ENCODE peak calls at places on chromosomes 3 and 15, in five cellular contexts. One of them, this sample, is unnamed.

GRCh38 chr3:158683216-158683975 is 10.9 kb upstream of the LXN start:
- DNase-seq in astrocyte of the cerebellum: no peak
- DNase-seq in Caki2: no peak
- DNase-seq in A549: no peak
- DNase-seq in NCI-H446 treated with DMSO at 0.1 percent for 48 hours: no peak
- DNase-seq in this sample: peak; percentile 59

GRCh38 chr3:94671078-94671477 is 608.2 kb downstream of the NSUN3 start:
- DNase-seq in astrocyte of the cerebellum: no peak
- DNase-seq in Caki2: no peak
- DNase-seq in A549: no peak
- DNase-seq in NCI-H446 treated with DMSO at 0.1 percent for 48 hours: no peak
- DNase-seq in this sample: peak; percentile 1

GRCh38 chr3:154059798-154060197 is 61.4 kb upstream of the ARHGEF26 start:
- DNase-seq in astrocyte of the cerebellum: no peak
- DNase-seq in Caki2: no peak
- DNase-seq in A549: no peak
- DNase-seq in NCI-H446 treated with DMSO at 0.1 percent for 48 hours: no peak
- DNase-seq in this sample: no peak

GRCh38 chr15:49769225-49769624 is 148.4 kb downstream of the DTWD1 start:
- DNase-seq in astrocyte of the cerebellum: no peak
- DNase-seq in Caki2: no peak
- DNase-seq in A549: no peak
- DNase-seq in NCI-H446 treated with DMSO at 0.1 percent for 48 hours: no peak
- DNase-seq in this sample: no peak

GRCh38 chr3:195913382-195913781 is 5.0 kb upstream of the TNK2 start:
- DNase-seq in astrocyte of the cerebellum: no peak
- DNase-seq in Caki2: no peak
- DNase-seq in A549: no peak
- DNase-seq in NCI-H446 treated with DMSO at 0.1 percent for 48 hours: no peak
- DNase-seq in this sample: no peak

GRCh38 chr3:133488785-133489367 is 84.6 kb upstream of the CDV3 start:
- DNase-seq in astrocyte of the cerebellum: peak; percentile 19
- DNase-seq in Caki2: peak; percentile 82
- DNase-seq in A549: no peak
- DNase-seq in NCI-H446 treated with DMSO at 0.1 percent for 48 hours: no peak
- DNase-seq in this sample: peak; percentile 52

GRCh38 chr3:160091441-160091840 is 102.8 kb downstream of the IL12A start:
- DNase-seq in astrocyte of the cerebellum: no peak
- DNase-seq in Caki2: no peak
- DNase-seq in A549: no peak
- DNase-seq in NCI-H446 treated with DMSO at 0.1 percent for 48 hours: no peak
- DNase-seq in this sample: no peak

GRCh38 chr3:159882784-159883779 is 105.6 kb upstream of the IL12A start:
- DNase-seq in astrocyte of the cerebellum: no peak
- DNase-seq in Caki2: no peak
- DNase-seq in A549: no peak
- DNase-seq in NCI-H446 treated with DMSO at 0.1 percent for 48 hours: no peak
- DNase-seq in this sample: peak; percentile 81

GRCh38 chr3:171876651-171877272 is 33.6 kb downstream of the TMEM212 start:
- DNase-seq in astrocyte of the cerebellum: peak; percentile 98
- DNase-seq in Caki2: peak; percentile 78
- DNase-seq in A549: peak; percentile 20
- DNase-seq in NCI-H446 treated with DMSO at 0.1 percent for 48 hours: no peak
- DNase-seq in this sample: peak; percentile 99

GRCh38 chr3:170740726-170741591 is 129.0 kb downstream of the RPL22L1 start:
- DNase-seq in astrocyte of the cerebellum: peak; percentile 91
- DNase-seq in Caki2: peak; percentile 81
- DNase-seq in A549: peak; percentile 50
- DNase-seq in NCI-H446 treated with DMSO at 0.1 percent for 48 hours: peak; percentile 41
- DNase-seq in this sample: peak; percentile 82

GRCh38 chr15:55526559-55527036 is 18.6 kb upstream of the DNAAF4 start:
- DNase-seq in astrocyte of the cerebellum: peak; percentile 15
- DNase-seq in Caki2: peak; percentile 14
- DNase-seq in A549: peak; percentile 69
- DNase-seq in NCI-H446 treated with DMSO at 0.1 percent for 48 hours: no peak
- DNase-seq in this sample: peak; percentile 74

GRCh38 chr15:73141216-73141900 is 89.1 kb downstream of the NEO1 start:
- DNase-seq in astrocyte of the cerebellum: no peak
- DNase-seq in Caki2: no peak
- DNase-seq in A549: no peak
- DNase-seq in NCI-H446 treated with DMSO at 0.1 percent for 48 hours: no peak
- DNase-seq in this sample: no peak

GRCh38 chr15:100959066-100960050 is 40.2 kb downstream of the LRRK1 start:
- DNase-seq in astrocyte of the cerebellum: no peak
- DNase-seq in Caki2: peak; percentile 79
- DNase-seq in A549: peak; percentile 86
- DNase-seq in NCI-H446 treated with DMSO at 0.1 percent for 48 hours: no peak
- DNase-seq in this sample: no peak

GRCh38 chr3:197490098-197490497 is 65.7 kb downstream of the BDH1 start:
- DNase-seq in astrocyte of the cerebellum: no peak
- DNase-seq in Caki2: peak; percentile 64
- DNase-seq in A549: peak; percentile 84
- DNase-seq in NCI-H446 treated with DMSO at 0.1 percent for 48 hours: no peak
- DNase-seq in this sample: peak; percentile 89

GRCh38 chr3:102346897-102347296 is 87.9 kb upstream of the ZPLD1 start:
- DNase-seq in astrocyte of the cerebellum: no peak
- DNase-seq in Caki2: no peak
- DNase-seq in A549: no peak
- DNase-seq in NCI-H446 treated with DMSO at 0.1 percent for 48 hours: no peak
- DNase-seq in this sample: no peak

GRCh38 chr3:100754563-100755334 is 45.5 kb downstream of the TFG start:
- DNase-seq in astrocyte of the cerebellum: no peak
- DNase-seq in Caki2: no peak
- DNase-seq in A549: no peak
- DNase-seq in NCI-H446 treated with DMSO at 0.1 percent for 48 hours: no peak
- DNase-seq in this sample: peak; percentile 6

GRCh38 chr3:11509175-11510000 is 134.3 kb downstream of the VGLL4 start:
- DNase-seq in astrocyte of the cerebellum: peak; percentile 84
- DNase-seq in Caki2: peak; percentile 81
- DNase-seq in A549: peak; percentile 33
- DNase-seq in NCI-H446 treated with DMSO at 0.1 percent for 48 hours: peak; percentile 65
- DNase-seq in this sample: peak; percentile 95

GRCh38 chr3:9890249-9891071 is at the start of gene JAGN1:
- DNase-seq in astrocyte of the cerebellum: peak; percentile 70
- DNase-seq in Caki2: peak; percentile 79
- DNase-seq in A549: peak; percentile 93
- DNase-seq in NCI-H446 treated with DMSO at 0.1 percent for 48 hours: peak; percentile 58
- DNase-seq in this sample: peak; percentile 90

GRCh38 chr3:4766716-4767499 is 212.3 kb upstream of the BHLHE40 start:
- DNase-seq in astrocyte of the cerebellum: no peak
- DNase-seq in Caki2: no peak
- DNase-seq in A549: no peak
- DNase-seq in NCI-H446 treated with DMSO at 0.1 percent for 48 hours: no peak
- DNase-seq in this sample: no peak

GRCh38 chr3:192122832-192123594 is 604.3 kb downstream of the FGF12 start:
- DNase-seq in astrocyte of the cerebellum: no peak
- DNase-seq in Caki2: no peak
- DNase-seq in A549: no peak
- DNase-seq in NCI-H446 treated with DMSO at 0.1 percent for 48 hours: no peak
- DNase-seq in this sample: no peak

GRCh38 chr15:38652998-38653397 is 88.4 kb upstream of the RASGRP1 start:
- DNase-seq in astrocyte of the cerebellum: no peak
- DNase-seq in Caki2: no peak
- DNase-seq in A549: no peak
- DNase-seq in NCI-H446 treated with DMSO at 0.1 percent for 48 hours: no peak
- DNase-seq in this sample: no peak

This sample was measured in fibroblast of lung.